ENCODE peak calls at places on chromosome 17, in seven cellular contexts. One of them, this sample, is unnamed.

GRCh38 chr17:57953703-57954420 is 1.4 kb downstream of the CUEDC1 start:
- DNase-seq in SK-N-SH: no peak
- DNase-seq in HepG2: no peak
- DNase-seq in GM12878: no peak
- DNase-seq in K562: no peak
- DNase-seq in HCT116: no peak
- DNase-seq in H1: no peak
- DNase-seq in this sample: no peak

GRCh38 chr17:18084256-18084655 is 3.5 kb upstream of the DRG2 start:
- DNase-seq in SK-N-SH: no peak
- DNase-seq in HepG2: no peak
- DNase-seq in GM12878: no peak
- DNase-seq in K562: no peak
- DNase-seq in HCT116: no peak
- DNase-seq in H1: no peak
- DNase-seq in this sample: no peak

GRCh38 chr17:63880706-63881105 is 1.0 kb downstream of the GH2 start:
- DNase-seq in SK-N-SH: no peak
- DNase-seq in HepG2: no peak
- DNase-seq in GM12878: no peak
- DNase-seq in K562: no peak
- DNase-seq in HCT116: no peak
- DNase-seq in H1: no peak
- DNase-seq in this sample: no peak

GRCh38 chr17:72631568-72631967 is 460.9 kb downstream of the SLC39A11 start:
- DNase-seq in SK-N-SH: no peak
- DNase-seq in HepG2: peak
- DNase-seq in GM12878: no peak
- DNase-seq in K562: no peak
- DNase-seq in HCT116: no peak
- DNase-seq in H1: no peak
- DNase-seq in this sample: no peak

GRCh38 chr17:69098635-69099034 is 37.9 kb upstream of the ABCA9 start:
- DNase-seq in SK-N-SH: no peak
- DNase-seq in HepG2: no peak
- DNase-seq in GM12878: no peak
- DNase-seq in K562: no peak
- DNase-seq in HCT116: no peak
- DNase-seq in H1: no peak
- DNase-seq in this sample: no peak

GRCh38 chr17:59762826-59763374 is 55.4 kb downstream of the VMP1 start:
- DNase-seq in SK-N-SH: no peak
- DNase-seq in HepG2: no peak
- DNase-seq in GM12878: no peak
- DNase-seq in K562: no peak
- DNase-seq in HCT116: no peak
- DNase-seq in H1: no peak
- DNase-seq in this sample: no peak

GRCh38 chr17:17702370-17702769 is 21.1 kb downstream of the RAI1 start:
- DNase-seq in SK-N-SH: no peak
- DNase-seq in HepG2: no peak
- DNase-seq in GM12878: no peak
- DNase-seq in K562: no peak
- DNase-seq in HCT116: no peak
- DNase-seq in H1: no peak
- DNase-seq in this sample: no peak

GRCh38 chr17:64661981-64662773 is at the start of gene SMURF2:
- DNase-seq in SK-N-SH: peak
- DNase-seq in HepG2: peak
- DNase-seq in GM12878: no peak
- DNase-seq in K562: peak
- DNase-seq in HCT116: no peak
- DNase-seq in H1: peak
- DNase-seq in this sample: peak

GRCh38 chr17:82978354-82978753 is 101.1 kb upstream of the METRNL start:
- DNase-seq in SK-N-SH: no peak
- DNase-seq in HepG2: no peak
- DNase-seq in GM12878: no peak
- DNase-seq in K562: no peak
- DNase-seq in HCT116: no peak
- DNase-seq in H1: no peak
- DNase-seq in this sample: no peak

GRCh38 chr17:17877548-17878358 is 41.0 kb upstream of the SREBF1 start:
- DNase-seq in SK-N-SH: peak
- DNase-seq in HepG2: no peak
- DNase-seq in GM12878: no peak
- DNase-seq in K562: no peak
- DNase-seq in HCT116: no peak
- DNase-seq in H1: no peak
- DNase-seq in this sample: no peak

GRCh38 chr17:81245665-81246342 is 6.7 kb downstream of the NDUFAF8 start:
- DNase-seq in SK-N-SH: no peak
- DNase-seq in HepG2: no peak
- DNase-seq in GM12878: no peak
- DNase-seq in K562: no peak
- DNase-seq in HCT116: no peak
- DNase-seq in H1: no peak
- DNase-seq in this sample: no peak

GRCh38 chr17:51056813-51057510 is 63.7 kb downstream of the SPAG9 start:
- DNase-seq in SK-N-SH: peak
- DNase-seq in HepG2: peak
- DNase-seq in GM12878: no peak
- DNase-seq in K562: peak
- DNase-seq in HCT116: peak
- DNase-seq in H1: peak
- DNase-seq in this sample: peak

GRCh38 chr17:32161029-32161428 is 18.7 kb downstream of the RHOT1 start:
- DNase-seq in SK-N-SH: no peak
- DNase-seq in HepG2: no peak
- DNase-seq in GM12878: no peak
- DNase-seq in K562: no peak
- DNase-seq in HCT116: no peak
- DNase-seq in H1: no peak
- DNase-seq in this sample: no peak
- TF ChIP-seq JUND in SK-N-SH: no peak
- TF ChIP-seq JUND in HepG2: no peak
- TF ChIP-seq JUND in GM12878: no peak
- TF ChIP-seq JUND in K562: no peak
- TF ChIP-seq JUND in HCT116: no peak
- TF ChIP-seq JUND in H1: no peak
- TF ChIP-seq JUND in this sample: no peak

GRCh38 chr17:79127534-79128135 is 53.0 kb downstream of the ENGASE start:
- DNase-seq in SK-N-SH: no peak
- DNase-seq in HepG2: no peak
- DNase-seq in GM12878: no peak
- DNase-seq in K562: no peak
- DNase-seq in HCT116: no peak
- DNase-seq in H1: no peak
- DNase-seq in this sample: no peak

GRCh38 chr17:79123988-79124387 is 49.4 kb downstream of the ENGASE start:
- DNase-seq in SK-N-SH: no peak
- DNase-seq in HepG2: no peak
- DNase-seq in GM12878: no peak
- DNase-seq in K562: no peak
- DNase-seq in HCT116: no peak
- DNase-seq in H1: no peak
- DNase-seq in this sample: no peak

GRCh38 chr17:79125503-79125902 is 50.9 kb downstream of the ENGASE start:
- DNase-seq in SK-N-SH: peak
- DNase-seq in HepG2: no peak
- DNase-seq in GM12878: no peak
- DNase-seq in K562: no peak
- DNase-seq in HCT116: no peak
- DNase-seq in H1: no peak
- DNase-seq in this sample: no peak

GRCh38 chr17:79124513-79125209 is 50.0 kb downstream of the ENGASE start:
- DNase-seq in SK-N-SH: no peak
- DNase-seq in HepG2: no peak
- DNase-seq in GM12878: no peak
- DNase-seq in K562: no peak
- DNase-seq in HCT116: no peak
- DNase-seq in H1: no peak
- DNase-seq in this sample: no peak

GRCh38 chr17:79126139-79126538 is 51.5 kb downstream of the ENGASE start:
- DNase-seq in SK-N-SH: peak
- DNase-seq in HepG2: peak
- DNase-seq in GM12878: no peak
- DNase-seq in K562: peak
- DNase-seq in HCT116: no peak
- DNase-seq in H1: peak
- DNase-seq in this sample: peak
- TF ChIP-seq JUND in SK-N-SH: no peak
- TF ChIP-seq JUND in HepG2: no peak
- TF ChIP-seq JUND in GM12878: no peak
- TF ChIP-seq JUND in K562: no peak
- TF ChIP-seq JUND in HCT116: no peak
- TF ChIP-seq JUND in H1: no peak
- TF ChIP-seq JUND in this sample: no peak

DNA sequence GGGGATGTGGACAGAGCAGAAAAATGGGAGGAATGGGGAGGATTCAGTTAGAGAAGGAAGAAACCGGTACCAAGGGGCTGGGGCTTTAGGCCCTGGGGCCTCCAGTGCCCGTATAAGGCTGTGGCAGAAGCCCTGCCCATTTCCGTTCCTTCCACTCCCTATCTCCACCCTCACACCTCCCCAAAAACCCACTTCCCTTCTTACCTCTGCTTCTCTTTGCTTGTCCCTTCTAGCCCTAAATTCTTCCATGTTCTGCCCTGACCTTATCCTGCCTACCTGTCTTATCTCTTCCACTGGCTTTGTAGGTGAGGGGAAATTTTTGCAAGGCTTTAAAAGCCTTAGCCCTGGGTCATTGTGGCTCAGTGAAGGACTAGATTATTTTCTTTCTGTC is 4.1 kb downstream of the RNF167 start:
- DNase-seq in SK-N-SH: no peak
- DNase-seq in HepG2: no peak
- DNase-seq in GM12878: no peak
- DNase-seq in K562: no peak
- DNase-seq in HCT116: no peak
- DNase-seq in H1: no peak
- DNase-seq in this sample: no peak
- TF ChIP-seq JUND in SK-N-SH: no peak
- TF ChIP-seq JUND in HepG2: no peak
- TF ChIP-seq JUND in GM12878: no peak
- TF ChIP-seq JUND in K562: no peak
- TF ChIP-seq JUND in HCT116: peak
- TF ChIP-seq JUND in H1: no peak
- TF ChIP-seq JUND in this sample: no peak

DNA sequence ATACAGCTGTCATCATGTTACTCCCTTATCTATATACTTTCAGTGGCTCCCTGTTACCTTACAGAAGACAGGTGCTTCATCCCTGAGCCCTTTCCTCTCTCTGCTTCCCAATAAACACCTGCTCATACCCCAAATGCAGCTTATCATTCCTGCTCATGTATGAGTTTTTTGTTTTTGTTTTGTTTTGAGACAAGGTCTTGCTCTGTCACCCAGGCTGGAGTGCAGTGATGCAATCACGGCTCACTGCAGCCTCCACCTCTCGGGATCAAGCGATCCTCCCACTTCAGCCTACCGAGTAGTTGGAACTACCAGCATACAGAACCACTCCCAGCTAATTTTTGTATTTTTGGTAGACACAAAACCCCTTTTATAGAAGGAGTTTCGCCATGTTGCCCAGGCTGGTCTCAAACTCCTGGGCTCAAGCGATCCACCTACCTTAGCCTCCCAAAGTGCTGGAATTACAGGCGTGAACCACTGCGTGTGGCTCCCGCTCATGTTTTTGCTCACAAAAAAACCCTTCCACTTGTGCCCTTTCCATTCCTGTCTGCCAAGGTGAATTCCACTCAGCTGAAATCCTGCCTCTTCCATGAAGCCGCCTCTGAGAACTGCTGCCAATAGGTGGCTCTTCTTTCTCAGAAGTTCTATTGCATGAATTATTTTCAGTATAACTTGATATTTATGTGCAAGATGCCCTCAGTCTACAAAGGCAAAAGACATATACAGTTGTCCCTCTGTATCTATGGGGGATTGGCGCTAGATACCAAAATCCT is 7.9 kb upstream of the RNF157 start:
- DNase-seq in SK-N-SH: no peak
- DNase-seq in HepG2: no peak
- DNase-seq in GM12878: no peak
- DNase-seq in K562: no peak
- DNase-seq in HCT116: no peak
- DNase-seq in H1: no peak
- DNase-seq in this sample: peak
- TF ChIP-seq JUND in SK-N-SH: no peak
- TF ChIP-seq JUND in HepG2: no peak
- TF ChIP-seq JUND in GM12878: no peak
- TF ChIP-seq JUND in K562: peak
- TF ChIP-seq JUND in HCT116: no peak
- TF ChIP-seq JUND in H1: no peak
- TF ChIP-seq JUND in this sample: no peak

This sample was measured in T47D.